ENCODE peak calls at places on chromosomes 5 and 9, in seven cellular contexts. T is CD4-positive, CD25-positive, alpha-beta regulatory T cell; U is aorta; F is HL-60; S is IMR-90; Q is breast epithelium; X is left ventricle myocardium inferior. D is an unnamed sample.
A peak's percentile ranks its signal among the peaks of the same experiment; 100 is the strongest.

GRCh38 chr9:115167175-115167574 is 49.2 kb upstream of the TNC start:
- DNase-seq in X (no peak), T (no peak), F (no peak), U (no peak), S (peak; percentile 79), Q (no peak), D (no peak)

GRCh38 chr9:69147041-69147834 is 26.8 kb upstream of the TJP2 start:
- DNase-seq in X (no peak), U (no peak), Q (no peak), F (no peak), T (no peak), S (no peak), D (no peak)

GRCh38 chr9:75064307-75065025 is 23.5 kb downstream of the NMRK1 start:
- DNase-seq in X (no peak), U (no peak), F (no peak), T (no peak), Q (no peak), S (peak; percentile 72), D (no peak)

GRCh38 chr5:131005963-131006684 is 158.9 kb downstream of the HINT1 start:
- DNase-seq in X (no peak), Q (no peak), T (no peak), F (no peak), S (no peak), U (no peak), D (no peak)

GRCh38 chr9:114364528-114365041 is 23.2 kb downstream of the AKNA start:
- DNase-seq in X (no peak), T (no peak), U (no peak), F (peak; percentile 75), Q (no peak), S (no peak), D (no peak)

GRCh38 chr5:179307006-179307800 is 38.1 kb downstream of the ADAMTS2 start:
- DNase-seq in U (peak; percentile 38), X (no peak), Q (no peak), S (peak; percentile 43), T (no peak), F (no peak), D (no peak)

GRCh38 chr5:158857376-158857775 is 242.3 kb downstream of the EBF1 start:
- DNase-seq in X (no peak), T (no peak), F (no peak), U (no peak), S (no peak), Q (no peak), D (no peak)

GRCh38 chr9:134165357-134166315 is 1.3 kb upstream of the RNU6ATAC start:
- DNase-seq in X (no peak), U (peak; percentile 67), F (peak; percentile 70), T (peak; percentile 50), S (peak; percentile 19), Q (peak; percentile 41), D (peak; percentile 55)

GRCh38 chr9:70285246-70285645 is 26.5 kb downstream of the SMC5 start:
- DNase-seq in Q (no peak), T (no peak), U (no peak), S (peak; percentile 73), F (no peak), X (no peak), D (no peak)

GRCh38 chr9:94085062-94085639 is 887 bp downstream of the PTPDC1 start:
- DNase-seq in S (peak; percentile 68), U (no peak), T (no peak), X (no peak), Q (no peak), F (no peak), D (no peak)

GRCh38 chr5:115986358-115986757 is 24.1 kb downstream of the LVRN start:
- DNase-seq in U (no peak), X (no peak), T (no peak), S (peak; percentile 80), F (no peak), Q (no peak), D (no peak)

GRCh38 chr9:88373018-88373417 is 15.2 kb upstream of the SPIN1 start:
- DNase-seq in F (no peak), T (no peak), U (no peak), X (no peak), S (no peak), Q (no peak), D (no peak)

GRCh38 chr9:113602126-113603119 is 138.9 kb downstream of the RGS3 start:
- DNase-seq in X (peak; percentile 81), U (peak; percentile 94), S (peak; percentile 88), F (peak; percentile 75), T (no peak), Q (peak; percentile 81), D (no peak)

GRCh38 chr9:34036625-34037024 is 12.1 kb downstream of the UBAP2 start:
- DNase-seq in X (no peak), U (no peak), S (no peak), Q (no peak), T (no peak), F (no peak), D (no peak)

GRCh38 chr5:82692826-82693225 is 384.4 kb downstream of the TMEM167A start:
- DNase-seq in Q (no peak), U (no peak), S (no peak), T (no peak), X (no peak), F (no peak), D (no peak)

GRCh38 chr5:76579166-76579765 is 43.9 kb downstream of the F2RL2 start:
- DNase-seq in U (no peak), X (no peak), Q (no peak), F (no peak), S (peak; percentile 66), T (no peak), D (no peak)

DNA sequence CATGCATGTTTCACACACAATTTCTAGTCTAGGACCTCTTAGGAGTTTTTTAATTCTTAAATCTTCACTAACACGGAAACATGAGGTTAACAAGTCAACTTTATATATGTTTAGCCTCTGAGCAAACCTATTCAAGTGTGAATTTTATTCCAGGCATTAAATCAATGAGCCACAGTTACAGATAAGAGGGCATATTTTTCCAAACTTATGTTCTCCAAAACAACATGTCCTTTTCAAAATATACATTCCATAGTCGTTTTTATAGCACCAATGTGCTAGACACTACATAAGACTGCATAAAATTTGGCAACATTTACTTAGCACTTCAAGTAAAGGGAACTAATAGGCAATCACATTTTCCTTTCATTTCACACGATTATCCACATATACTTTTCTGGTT is 6.5 kb downstream of the TMEM245 start:
- DNase-seq in Q (no peak), S (no peak), T (no peak), U (no peak), X (no peak), F (no peak), D (no peak)
- H3K27ac ChIP-seq in Q (no peak overlapping the region), S (no peak overlapping the region), T (no peak overlapping the region), U (no peak overlapping the region), X (peak overlapping the region; percentile 98), F (no peak overlapping the region), D (no peak overlapping the region)

DNA sequence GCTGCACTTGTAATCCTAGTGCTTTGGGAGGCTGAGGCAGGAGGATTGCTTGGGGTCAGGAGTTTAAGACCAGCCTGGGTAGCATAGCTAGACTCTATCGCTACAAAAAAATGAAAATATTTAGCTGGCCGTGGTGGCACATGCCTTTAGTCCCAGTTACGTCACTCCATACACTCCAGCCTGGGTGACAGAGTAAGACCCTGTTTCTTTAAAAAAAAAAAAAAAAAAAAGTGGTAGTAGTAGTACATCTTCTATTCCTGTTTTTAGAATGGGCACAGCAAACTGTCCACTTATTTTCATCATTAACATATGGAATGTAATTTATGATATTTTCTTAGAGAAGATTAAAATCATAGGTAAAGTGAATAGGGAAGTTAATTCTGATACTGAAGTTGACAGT is 48.2 kb downstream of the TRIO start:
- DNase-seq in S (no peak), T (no peak), F (no peak), Q (no peak), X (no peak), U (no peak), D (no peak)
- H3K27ac ChIP-seq in S (peak overlapping the region; percentile 99), T (no peak overlapping the region), F (no peak overlapping the region), Q (no peak overlapping the region), X (peak overlapping the region; percentile 72), U (peak overlapping the region; percentile 87), D (no peak overlapping the region)

DNA sequence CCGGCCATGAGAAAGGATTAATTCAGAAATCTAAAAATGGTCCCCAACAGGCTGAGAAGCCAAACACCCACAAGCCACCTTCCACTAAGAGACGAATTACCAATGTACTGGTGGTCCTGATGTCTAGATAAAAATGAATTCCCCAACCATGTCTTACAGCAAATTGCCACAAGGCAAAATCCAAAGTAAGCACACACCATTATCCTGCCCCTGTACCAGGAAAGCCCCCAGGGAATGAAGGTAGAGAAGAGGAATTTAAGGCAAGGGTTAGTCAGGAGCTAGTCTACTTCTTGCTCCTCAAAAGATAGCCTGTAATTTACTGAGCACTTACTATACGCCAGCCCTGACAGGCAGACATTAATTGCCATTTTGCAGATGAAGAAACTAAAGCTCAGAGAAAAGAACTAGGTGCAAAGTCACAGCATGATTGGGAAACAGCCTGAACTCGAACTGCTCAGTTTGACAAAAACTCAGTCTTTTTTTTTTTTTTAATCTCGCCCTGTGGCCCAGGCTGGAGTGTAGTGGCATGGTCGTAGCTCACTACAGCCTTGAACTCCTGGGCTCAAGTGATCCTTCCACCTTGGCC is 64.3 kb downstream of the RAPGEF1 start:
- DNase-seq in U (no peak), X (no peak), F (no peak), S (no peak), T (no peak), Q (no peak), D (no peak)
- H3K27ac ChIP-seq in U (peak overlapping the region; percentile 76), X (peak overlapping the region; percentile 86), F (no peak overlapping the region), S (no peak overlapping the region), T (peak overlapping the region; percentile 87), Q (peak overlapping the region; percentile 86), D (no peak overlapping the region)

GRCh38 chr9:129331366-129331765 is 153.3 kb upstream of the IER5L start:
- DNase-seq in S (no peak), X (no peak), F (no peak), T (no peak), Q (no peak), U (no peak), D (no peak)
- H3K27ac ChIP-seq in S (no peak overlapping the region), X (peak overlapping the region; percentile 91), F (no peak overlapping the region), T (no peak overlapping the region), Q (peak overlapping the region; percentile 96), U (no peak overlapping the region), D (no peak overlapping the region)

DNA sequence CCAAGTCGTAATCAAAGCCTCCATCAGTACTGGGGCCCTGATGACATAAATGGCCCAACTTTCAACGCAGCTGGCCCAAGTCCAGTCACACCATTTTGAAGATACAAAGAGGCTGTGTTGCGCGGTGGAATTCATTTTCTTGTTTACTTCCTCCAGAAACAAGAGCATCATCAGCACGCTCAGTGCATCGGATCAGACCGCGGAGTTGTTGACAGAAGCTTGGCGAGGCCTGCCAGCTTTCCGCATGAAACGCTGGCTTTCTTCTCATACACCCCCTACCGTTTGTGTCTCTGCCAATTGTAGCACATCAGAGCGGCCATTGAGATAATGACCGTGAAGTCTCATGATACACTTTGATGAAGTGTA is 101.7 kb upstream of the SPATA31D4 start:
- DNase-seq in Q (no peak), U (no peak), T (no peak), X (peak; percentile 78), S (peak; percentile 35), F (no peak), D (no peak)
- H3K27ac ChIP-seq in Q (no peak overlapping the region), U (no peak overlapping the region), T (no peak overlapping the region), X (no peak overlapping the region), S (no peak overlapping the region), F (no peak overlapping the region), D (no peak overlapping the region)

DNA sequence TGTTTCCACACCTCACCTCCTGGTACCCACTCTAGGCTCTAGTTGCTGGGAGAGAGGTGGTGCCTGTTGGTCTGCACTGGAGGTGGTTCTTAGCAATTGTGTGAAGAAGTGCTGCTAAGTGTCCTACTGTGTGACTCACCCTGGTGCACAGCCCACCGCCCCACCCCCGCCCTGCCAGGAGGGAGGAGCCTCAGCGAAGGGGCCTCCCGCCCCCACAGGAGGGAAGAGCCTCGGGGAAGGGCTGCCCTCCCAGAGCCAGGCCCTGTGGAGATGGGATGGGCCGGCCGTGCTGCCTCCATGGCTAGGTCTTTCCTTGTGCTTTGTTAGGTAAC is 105.3 kb downstream of the EHMT1 start:
- DNase-seq in S (peak; percentile 18), F (no peak), X (no peak), U (no peak), T (no peak), Q (no peak), D (no peak)
- H3K27ac ChIP-seq in S (no peak overlapping the region), F (no peak overlapping the region), X (no peak overlapping the region), U (no peak overlapping the region), T (peak overlapping the region; percentile 45), Q (no peak overlapping the region), D (peak overlapping the region; percentile 55)